ENCODE peak calls at places on chromosomes 12 and 14, in nine cellular contexts. V, N, O, E, K, J, T, I and X are unnamed samples.

GRCh38 chr12:52587563-52587962 is 13.7 kb downstream of the KRT72 start:
- DNase-seq in V (peak; percentile 63), N (no peak), O (no peak), E (no peak), K (no peak), J (no peak), T (no peak), I (no peak), X (no peak)

GRCh38 chr12:4911316-4911994 is 1.8 kb downstream of the KCNA1 start:
- DNase-seq in V (peak; percentile 72), N (no peak), O (no peak), E (no peak), K (no peak), J (no peak), T (no peak), I (no peak), X (no peak)

GRCh38 chr14:83184531-83184930 is 1650.9 kb upstream of the SEL1L start:
- DNase-seq in V (no peak), N (no peak), O (no peak), E (peak; percentile 74), K (no peak), J (no peak), T (no peak), I (no peak), X (no peak)

GRCh38 chr14:31945701-31946100 is 131.4 kb upstream of the ARHGAP5 start:
- DNase-seq in V (no peak), N (no peak), O (no peak), E (no peak), K (no peak), J (no peak), T (no peak), I (no peak), X (no peak)

GRCh38 chr12:132803883-132804282 is 24.8 kb downstream of the GOLGA3 start:
- DNase-seq in V (no peak), N (no peak), O (no peak), E (peak; percentile 20), K (no peak), J (no peak), T (no peak), I (no peak), X (no peak)

GRCh38 chr12:45730842-45731336 is 1.4 kb downstream of the ARID2 start:
- DNase-seq in V (no peak), N (no peak), O (peak; percentile 63), E (peak; percentile 19), K (no peak), J (peak; percentile 23), T (peak; percentile 14), I (no peak), X (no peak)

GRCh38 chr14:77613207-77613606 is 3.2 kb downstream of the SPTLC2 start:
- DNase-seq in V (no peak), N (no peak), O (no peak), E (peak; percentile 90), K (no peak), J (no peak), T (no peak), I (no peak), X (no peak)

GRCh38 chr14:58978336-58978735 is 210.1 kb upstream of the DAAM1 start:
- DNase-seq in V (peak; percentile 84), N (no peak), O (no peak), E (no peak), K (no peak), J (no peak), T (peak; percentile 42), I (no peak), X (no peak)

GRCh38 chr12:74490390-74491064 is 47.1 kb upstream of the ATXN7L3B start:
- DNase-seq in V (no peak), N (no peak), O (no peak), E (no peak), K (no peak), J (no peak), T (no peak), I (no peak), X (no peak)

GRCh38 chr14:58826845-58827686 is 189.3 kb downstream of the DACT1 start:
- DNase-seq in V (no peak), N (no peak), O (no peak), E (no peak), K (no peak), J (no peak), T (no peak), I (no peak), X (no peak)

GRCh38 chr14:67276131-67276530 is 34.9 kb downstream of the PALS1 start:
- DNase-seq in V (no peak), N (no peak), O (no peak), E (no peak), K (no peak), J (no peak), T (no peak), I (no peak), X (no peak)

GRCh38 chr14:71488703-71489141 is 443.5 kb upstream of the RGS6 start:
- DNase-seq in V (no peak), N (no peak), O (peak; percentile 86), E (no peak), K (no peak), J (no peak), T (no peak), I (no peak), X (no peak)

GRCh38 chr12:12839886-12840285 is 26.7 kb downstream of the DDX47 start:
- DNase-seq in V (peak; percentile 84), N (peak; percentile 95), O (peak; percentile 87), E (peak; percentile 73), K (no peak), J (no peak), T (no peak), I (peak; percentile 76), X (peak; percentile 85)

DNA sequence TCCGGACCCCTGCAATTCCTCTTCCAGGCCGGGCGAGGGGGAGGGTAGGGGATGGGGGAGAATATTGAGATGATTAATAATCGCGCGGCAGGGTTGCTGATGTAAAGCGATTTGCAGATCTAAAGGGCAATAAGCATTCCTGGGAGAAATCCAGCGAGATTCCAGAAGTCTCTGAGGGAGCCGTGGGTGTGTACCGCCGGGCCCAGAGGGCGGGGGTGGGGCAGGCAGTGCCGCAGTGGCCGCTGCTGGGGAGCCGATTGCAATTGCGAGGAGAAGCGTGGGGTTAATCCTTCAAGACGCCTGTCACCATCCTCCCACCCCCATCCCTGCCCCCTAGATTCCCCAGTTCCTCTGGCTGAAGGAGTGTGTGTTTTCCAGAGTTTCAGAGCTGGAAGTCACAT is 16.4 kb downstream of the FOS start:
- DNase-seq in V (peak; percentile 88), N (peak; percentile 75), O (peak; percentile 76), E (peak; percentile 59), K (peak; percentile 37), J (peak; percentile 67), T (peak; percentile 51), I (peak; percentile 87), X (no peak)
- H3K4me3 ChIP-seq in V (peak overlapping the region; percentile 78), N (peak overlapping the region; percentile 65), O (peak overlapping the region; percentile 69), E (peak overlapping the region; percentile 74), K (peak overlapping the region; percentile 71), J (peak overlapping the region; percentile 60), T (peak overlapping the region; percentile 74), I (peak overlapping the region; percentile 69), X (peak overlapping the region; percentile 58)

DNA sequence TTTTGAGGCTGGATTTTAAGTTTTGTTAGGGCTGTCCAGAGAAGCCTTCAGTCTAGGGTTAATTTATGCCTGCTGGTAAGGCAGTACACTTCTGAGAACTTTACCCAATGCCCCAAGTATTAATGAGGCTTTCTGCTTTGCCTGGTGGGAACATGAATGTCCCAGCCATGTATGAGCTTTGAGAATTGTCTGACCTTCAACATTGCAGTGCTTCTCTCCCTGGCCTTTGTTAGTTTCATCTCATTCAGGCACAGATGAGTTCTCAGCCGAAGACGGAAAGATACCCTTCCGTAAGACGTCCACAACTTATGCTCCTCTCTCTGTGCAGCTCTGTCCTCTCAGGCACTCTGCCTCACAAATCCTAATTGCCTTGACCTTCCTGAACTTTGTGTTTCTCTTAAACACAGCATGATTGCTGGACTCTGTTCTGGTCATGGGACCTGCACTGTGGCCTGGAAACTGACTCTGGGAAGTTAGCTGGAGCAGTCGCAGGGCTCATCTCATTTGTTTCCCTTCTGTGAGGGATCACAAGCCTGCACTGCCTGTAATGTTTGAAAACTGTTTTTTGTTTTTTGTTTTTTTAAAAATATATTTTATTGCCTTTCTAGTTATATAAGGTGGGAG is 15.7 kb downstream of the CHPT1 start:
- DNase-seq in V (peak; percentile 75), N (no peak), O (no peak), E (no peak), K (no peak), J (peak; percentile 67), T (peak; percentile 48), I (no peak), X (no peak)
- TF ChIP-seq CTCF in V (no peak), N (no peak), O (no peak), E (no peak), K (no peak), J (no peak), T (no peak), I (no peak), X (no peak)

GRCh38 chr12:50799908-50800307 is 36.0 kb downstream of the ATF1 start:
- DNase-seq in V (no peak), N (no peak), O (no peak), E (no peak), K (no peak), J (no peak), T (no peak), I (peak; percentile 44), X (no peak)
- H3K4me3 ChIP-seq in V (no peak overlapping the region), N (no peak overlapping the region), O (no peak overlapping the region), E (no peak overlapping the region), K (no peak overlapping the region), J (no peak overlapping the region), T (no peak overlapping the region), I (no peak overlapping the region), X (no peak overlapping the region)

GRCh38 chr12:67391034-67391433 is 121.9 kb downstream of the CAND1 start:
- DNase-seq in V (no peak), N (no peak), O (no peak), E (no peak), K (no peak), J (no peak), T (no peak), I (no peak), X (no peak)

GRCh38 chr12:67386869-67387570 is 117.9 kb downstream of the CAND1 start:
- DNase-seq in V (no peak), N (no peak), O (no peak), E (no peak), K (no peak), J (no peak), T (no peak), I (no peak), X (no peak)

GRCh38 chr12:67391656-67392055 is 122.5 kb downstream of the CAND1 start:
- DNase-seq in V (no peak), N (no peak), O (no peak), E (no peak), K (no peak), J (no peak), T (no peak), I (no peak), X (no peak)

DNA sequence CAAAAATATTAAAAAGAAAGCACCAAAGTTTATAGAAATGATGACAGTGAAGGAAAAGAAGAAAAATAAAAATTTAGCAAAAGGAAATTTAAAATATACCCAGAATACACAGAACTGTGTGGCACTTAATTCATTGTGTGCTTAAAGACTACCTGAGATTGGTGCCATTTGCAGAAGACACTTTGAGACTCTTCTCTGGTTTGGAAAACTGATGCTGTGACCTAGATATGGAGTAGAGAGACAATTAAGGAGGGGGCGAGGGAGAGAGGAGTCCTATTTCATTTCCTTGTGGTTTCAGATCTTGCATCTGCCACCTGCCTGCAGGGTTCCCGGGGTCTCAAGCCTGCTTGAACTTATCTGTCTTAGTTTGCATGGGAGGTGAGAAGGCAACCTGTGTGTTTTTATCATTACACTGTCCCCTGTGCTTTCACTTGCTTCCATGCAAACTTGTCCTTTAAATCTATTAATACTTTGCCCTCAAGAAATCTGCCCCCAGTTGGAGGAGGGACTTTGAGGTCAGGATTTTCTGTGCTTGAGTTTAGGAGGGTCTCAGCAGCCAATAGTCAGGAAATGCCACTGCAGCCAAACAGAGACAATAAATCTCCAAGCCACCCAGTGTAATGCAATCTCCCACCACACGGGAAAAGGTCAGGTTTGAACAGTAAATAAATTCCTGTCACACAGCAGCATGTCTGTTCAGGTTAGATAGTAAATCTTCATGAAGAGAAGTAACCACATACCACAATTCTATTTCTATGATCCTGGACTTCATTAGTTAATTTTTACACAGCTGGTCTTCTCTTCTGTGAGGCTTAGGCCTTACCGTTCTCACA is 119.4 kb downstream of the CAND1 start:
- DNase-seq in V (no peak), N (no peak), O (no peak), E (peak; percentile 15), K (no peak), J (no peak), T (no peak), I (no peak), X (no peak)
- TF ChIP-seq CTCF in V (no peak), N (peak; percentile 42), O (peak; percentile 10), E (peak; percentile 33), K (peak; percentile 12), J (no peak), T (no peak), I (no peak), X (no peak)